ENCODE peak calls at places on chromosome 15, in nine cellular contexts. H is H9; P is OCI-LY7; Y is GM23338; W is esophagus squamous epithelium; L is endodermal cell; K is pancreas; O is CD8-positive, alpha-beta T cell; F is adrenal gland. A is an unnamed sample. For H3K4me1, the result is how much of the 10 kb centered on the place peaks cover.

GRCh38 chr15:51669381-51669780 is 11.9 kb upstream of the SCG3 start:
- DNase-seq in H (no peak), P (no peak), Y (no peak), W (no peak), L (no peak), K (no peak), O (no peak), F (no peak), A (no peak)

GRCh38 chr15:62124953-62125263 is 40.2 kb downstream of the C2CD4B start:
- DNase-seq in H (no peak), P (peak), Y (no peak), W (no peak), L (no peak), K (no peak), O (no peak), F (no peak), A (no peak)

GRCh38 chr15:35211240-35211952 is 126.3 kb upstream of the NANOGP8 start:
- DNase-seq in H (no peak), P (no peak), Y (no peak), W (no peak), L (no peak), K (no peak), O (no peak), F (no peak), A (no peak)

GRCh38 chr15:40511472-40512133 is 40.8 kb downstream of the CHST14 start:
- DNase-seq in H (peak), P (no peak), Y (peak), W (no peak), L (peak), K (peak), O (no peak), F (peak), A (peak)

GRCh38 chr15:68550498-68551295 is 28.1 kb upstream of the CORO2B start:
- DNase-seq in H (peak), P (peak), Y (peak), W (no peak), L (peak), K (peak), O (peak), F (peak), A (peak)

GRCh38 chr15:66184936-66185790 is 68.4 kb downstream of the MEGF11 start:
- DNase-seq in H (peak), P (no peak), Y (no peak), W (no peak), L (peak), K (no peak), O (no peak), F (no peak), A (no peak)

GRCh38 chr15:77411614-77411976 is 8.3 kb downstream of the PEAK1 start:
- DNase-seq in H (no peak), P (no peak), Y (no peak), W (no peak), L (no peak), K (no peak), O (no peak), F (no peak), A (no peak)

GRCh38 chr15:96297783-96298182 is 32.7 kb upstream of the NR2F2 start:
- DNase-seq in H (no peak), P (no peak), Y (no peak), W (no peak), L (no peak), K (no peak), O (no peak), F (no peak), A (no peak)

GRCh38 chr15:72852268-72852667 is 68.7 kb upstream of the ADPGK start:
- DNase-seq in H (no peak), P (no peak), Y (no peak), W (no peak), L (no peak), K (no peak), O (no peak), F (no peak), A (no peak)

GRCh38 chr15:68767833-68768232 is 52.9 kb downstream of the ANP32A start:
- DNase-seq in H (no peak), P (no peak), Y (no peak), W (no peak), L (no peak), K (no peak), O (no peak), F (no peak), A (no peak)

GRCh38 chr15:52288051-52288942 is 7.3 kb downstream of the MYO5C start:
- DNase-seq in H (no peak), P (no peak), Y (no peak), W (no peak), L (no peak), K (peak), O (no peak), F (no peak), A (peak)

GRCh38 chr15:100150906-100151305 is 190.9 kb downstream of the ADAMTS17 start:
- DNase-seq in H (no peak), P (no peak), Y (no peak), W (no peak), L (no peak), K (no peak), O (no peak), F (no peak), A (no peak)

GRCh38 chr15:31326729-31327673 is at the start of gene KLF13:
- DNase-seq in H (no peak), P (no peak), Y (no peak), W (no peak), L (peak), K (peak), O (peak), F (peak), A (peak)

GRCh38 chr15:67109141-67110034 is 44.0 kb downstream of the SMAD3 start:
- DNase-seq in H (no peak), P (peak), Y (peak), W (no peak), L (no peak), K (peak), O (no peak), F (peak), A (no peak)

GRCh38 chr15:49238342-49238741 is 68.3 kb downstream of the GALK2 start:
- DNase-seq in H (no peak), P (no peak), Y (no peak), W (no peak), L (no peak), K (no peak), O (no peak), F (peak), A (no peak)

GRCh38 chr15:34993877-34994276 is 5.8 kb upstream of the ZNF770 start:
- DNase-seq in H (no peak), P (no peak), Y (no peak), W (no peak), L (no peak), K (no peak), O (no peak), F (no peak), A (no peak)

GRCh38 chr15:34708422-34708821 is 46.4 kb downstream of the GJD2 start:
- DNase-seq in H (peak), P (peak), Y (peak), W (no peak), L (no peak), K (no peak), O (no peak), F (peak), A (no peak)

GRCh38 chr15:61764981-61765380 is 295.3 kb downstream of the VPS13C start:
- DNase-seq in H (no peak), P (no peak), Y (peak), W (no peak), L (no peak), K (no peak), O (no peak), F (no peak), A (no peak)

GRCh38 chr15:75029378-75030022 is 6.1 kb downstream of the PPCDC start:
- DNase-seq in H (peak), P (peak), Y (peak), W (peak), L (peak), K (peak), O (peak), F (peak), A (peak)

GRCh38 chr15:70318996-70319465 is 221.3 kb upstream of the TLE3 start:
- DNase-seq in H (no peak), P (no peak), Y (no peak), W (no peak), L (no peak), K (no peak), O (no peak), F (no peak), A (no peak)

GRCh38 chr15:32656091-32656860 is 14.8 kb downstream of the SCG5 start:
- DNase-seq in H (no peak), P (no peak), Y (no peak), W (no peak), L (no peak), K (no peak), O (no peak), F (no peak), A (no peak)

GRCh38 chr15:99265541-99266070 is 14.3 kb downstream of the LRRC28 start:
- DNase-seq in H (no peak), P (no peak), Y (no peak), W (no peak), L (no peak), K (no peak), O (no peak), F (no peak), A (no peak)

GRCh38 chr15:74866090-74866489 is 7.1 kb downstream of the SCAMP2 start:
- DNase-seq in H (no peak), P (no peak), Y (no peak), W (no peak), L (no peak), K (no peak), O (no peak), F (peak), A (no peak)

GRCh38 chr15:90174140-90174891 is 26.8 kb upstream of the SEMA4B start:
- DNase-seq in H (peak), P (no peak), Y (peak), W (no peak), L (no peak), K (peak), O (no peak), F (peak), A (peak)

GRCh38 chr15:67063689-67064606 is 1.5 kb upstream of the SMAD3 start:
- DNase-seq in H (peak), P (no peak), Y (peak), W (no peak), L (peak), K (peak), O (no peak), F (no peak), A (no peak)

GRCh38 chr15:40358492-40359353 is 704 bp downstream of the DISP2 start:
- DNase-seq in H (peak), P (peak), Y (peak), W (no peak), L (no peak), K (no peak), O (peak), F (no peak), A (no peak)

GRCh38 chr15:93862791-93863190 is 368.6 kb upstream of the MCTP2 start:
- DNase-seq in H (no peak), P (no peak), Y (no peak), W (no peak), L (no peak), K (no peak), O (no peak), F (peak), A (peak)

GRCh38 chr15:67824900-67825879 is at the start of gene SKOR1:
- DNase-seq in H (peak), P (no peak), Y (peak), W (no peak), L (peak), K (no peak), O (no peak), F (peak), A (no peak)

GRCh38 chr15:20349774-20350498 is 191.7 kb downstream of the GOLGA6L6 start:
- DNase-seq in H (peak), P (no peak), Y (no peak), W (no peak), L (no peak), K (peak), O (no peak), F (peak), A (no peak)

GRCh38 chr15:28043625-28044520 is 55.2 kb downstream of the OCA2 start:
- DNase-seq in H (no peak), P (no peak), Y (no peak), W (no peak), L (no peak), K (no peak), O (no peak), F (no peak), A (no peak)

GRCh38 chr15:92643849-92644815 is 11.4 kb downstream of the FAM174B start:
- DNase-seq in H (no peak), P (no peak), Y (no peak), W (no peak), L (peak), K (no peak), O (no peak), F (no peak), A (no peak)

DNA sequence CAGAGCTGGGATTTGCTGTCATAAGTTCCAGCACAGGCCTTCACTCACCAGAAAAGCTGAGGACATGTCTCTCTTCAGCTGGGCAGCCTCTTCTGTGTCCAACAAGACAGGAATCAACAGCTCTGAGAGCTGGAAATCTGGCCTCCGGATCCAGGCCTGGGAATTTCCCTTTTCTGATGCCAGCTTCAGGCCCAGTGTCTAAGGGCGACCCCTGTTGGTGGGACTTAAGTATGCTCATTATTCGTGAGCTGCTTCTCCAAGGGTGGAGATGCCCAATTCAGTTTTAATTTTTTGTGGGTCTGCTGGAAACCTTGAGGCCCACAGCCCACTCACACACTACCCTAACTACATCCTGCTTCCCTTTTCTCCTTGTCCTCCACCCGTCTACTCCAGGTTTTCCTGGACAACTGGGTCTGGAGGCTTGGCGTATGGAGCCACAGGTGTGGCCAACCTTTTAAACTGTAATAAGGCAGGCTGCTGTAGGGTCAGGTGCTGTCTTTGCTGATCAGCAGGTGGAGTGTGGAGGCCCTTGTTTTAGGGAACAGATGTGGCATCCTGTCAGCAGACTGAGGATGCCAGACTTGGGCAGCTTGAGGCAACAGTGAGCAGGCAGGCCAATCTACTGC is 2.6 kb upstream of the CEMIP start:
- DNase-seq in H (peak), P (peak), Y (peak), W (no peak), L (peak), K (peak), O (peak), F (peak), A (peak)
- H3K4me1 ChIP-seq in H (under half), P (under half), Y (under half), W (under half), L (under half), K (under half), O (under half), F (under half), A (under half)

DNA sequence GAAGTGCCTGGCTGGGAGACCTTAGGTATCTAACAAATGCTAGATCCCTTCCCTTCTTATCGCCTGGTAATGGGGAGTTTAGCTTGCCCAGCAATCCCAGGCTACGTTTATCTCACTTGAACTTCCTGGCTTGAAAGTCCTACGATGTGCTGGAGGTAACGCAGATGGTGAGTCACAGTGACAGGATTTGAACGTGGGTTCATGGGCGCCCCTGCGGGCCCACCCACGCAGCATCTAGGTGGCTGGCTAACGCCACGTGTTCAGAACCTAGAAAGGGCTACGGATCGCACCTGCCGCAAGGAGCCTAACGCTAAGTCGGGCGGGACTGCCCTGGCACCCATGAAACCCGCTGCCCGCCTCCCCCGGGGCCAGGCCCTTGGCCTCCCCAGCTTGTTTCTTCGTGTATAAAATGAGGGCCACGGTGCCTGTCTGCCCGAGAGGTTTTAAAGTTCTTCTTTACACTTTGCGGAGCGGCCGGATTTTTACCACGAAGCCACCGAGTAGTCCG is 600 bp upstream of the USP3 start:
- DNase-seq in H (peak), P (peak), Y (peak), W (no peak), L (peak), K (peak), O (peak), F (peak), A (peak)
- H3K27ac ChIP-seq in H (no peak), P (peak), Y (no peak), W (peak), L (peak), K (peak), O (peak), F (peak), A (peak)

DNA sequence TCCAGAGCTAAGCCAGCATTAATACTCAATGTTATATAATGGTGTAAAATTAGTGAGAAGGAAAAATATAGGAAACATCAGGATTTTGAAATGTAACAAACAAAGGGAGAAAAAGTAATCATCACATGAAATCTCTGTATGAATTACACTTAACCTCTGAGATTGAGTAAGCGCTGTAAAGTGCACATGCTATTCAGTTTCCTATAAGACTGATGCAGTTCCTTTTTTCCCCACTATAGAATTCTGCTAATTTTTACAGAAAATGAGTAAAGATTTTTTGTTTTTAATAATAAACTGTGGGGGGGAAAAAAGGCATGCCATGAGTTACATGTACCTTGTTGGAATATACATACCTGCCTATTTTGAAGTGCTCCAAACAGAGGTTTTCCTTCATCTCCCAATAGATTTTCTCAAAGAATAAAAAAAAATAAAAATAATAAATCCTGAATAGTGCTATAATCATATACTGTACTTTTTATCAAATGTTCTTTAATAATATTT is 64.0 kb upstream of the TTBK2 start:
- DNase-seq in H (no peak), P (no peak), Y (no peak), W (no peak), L (no peak), K (no peak), O (no peak), F (no peak), A (no peak)
- TF ChIP-seq CTCF in H (peak), P (peak), Y (no peak), W (peak), L (peak), K (no peak), O (no peak), F (no peak), A (no peak)

GRCh38 chr15:89111961-89112340 is 23.7 kb downstream of the ABHD2 start:
- DNase-seq in H (no peak), P (no peak), Y (no peak), W (no peak), L (no peak), K (no peak), O (no peak), F (no peak), A (no peak)

GRCh38 chr15:89113263-89113662 is 25.0 kb downstream of the ABHD2 start:
- DNase-seq in H (no peak), P (no peak), Y (no peak), W (no peak), L (no peak), K (no peak), O (no peak), F (no peak), A (no peak)

GRCh38 chr15:89110060-89110459 is 21.8 kb downstream of the ABHD2 start:
- DNase-seq in H (no peak), P (no peak), Y (no peak), W (no peak), L (no peak), K (no peak), O (no peak), F (no peak), A (no peak)

GRCh38 chr15:89112341-89112971 is 24.2 kb downstream of the ABHD2 start:
- DNase-seq in H (no peak), P (no peak), Y (no peak), W (no peak), L (no peak), K (peak), O (no peak), F (peak), A (no peak)

DNA sequence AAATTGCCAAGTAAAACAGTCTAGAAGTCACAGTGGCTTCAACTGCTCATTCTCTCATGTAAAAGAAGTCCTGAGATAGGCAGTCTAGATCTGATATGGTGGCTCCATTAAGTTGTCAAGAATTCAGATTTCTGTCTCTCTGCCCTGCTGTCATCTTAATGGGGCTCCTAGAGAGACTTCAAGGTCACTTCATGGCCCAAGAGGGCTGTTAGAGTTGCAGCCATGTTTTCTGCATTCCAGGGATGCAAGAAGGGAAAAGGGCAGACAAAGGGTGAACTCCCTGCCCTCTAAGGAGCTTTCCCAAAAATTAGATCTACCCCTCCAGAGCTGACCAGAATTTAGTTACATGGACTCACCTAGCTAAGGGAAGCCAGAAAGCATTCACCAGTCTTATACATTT is 23.1 kb downstream of the ABHD2 start:
- DNase-seq in H (no peak), P (no peak), Y (no peak), W (no peak), L (no peak), K (no peak), O (no peak), F (no peak), A (no peak)
- H3K4me1 ChIP-seq in H (under half), P (under half), Y (under half), W (under half), L (under half), K (under half), O (under half), F (half or more), A (under half)

GRCh38 chr15:63972801-63973200 is 73.5 kb downstream of the DAPK2 start:
- DNase-seq in H (peak), P (no peak), Y (peak), W (no peak), L (peak), K (no peak), O (no peak), F (no peak), A (no peak)
- H3K27ac ChIP-seq in H (no peak), P (no peak), Y (peak), W (no peak), L (no peak), K (no peak), O (no peak), F (no peak), A (peak)

DNA sequence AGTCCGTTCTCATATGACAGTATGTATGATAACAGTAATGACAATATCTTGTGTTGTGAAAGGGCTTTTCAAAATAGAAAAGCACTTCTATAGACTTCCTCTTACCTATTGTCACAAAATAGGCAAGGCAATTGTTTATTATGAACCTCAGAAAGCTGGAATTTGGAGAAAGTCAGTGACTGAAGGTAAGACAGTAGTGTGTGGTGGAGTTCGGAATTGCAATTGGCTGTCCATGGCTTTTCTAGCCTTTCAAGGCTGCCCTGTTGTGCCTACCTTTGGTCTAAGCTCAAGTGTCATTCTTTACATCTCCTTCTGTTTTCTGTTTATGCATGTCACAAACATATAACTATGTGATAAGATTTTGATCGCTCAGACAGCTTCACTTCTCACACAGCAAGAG is 219.3 kb upstream of the NR2E3 start:
- DNase-seq in H (no peak), P (no peak), Y (peak), W (no peak), L (no peak), K (no peak), O (no peak), F (no peak), A (no peak)
- TF ChIP-seq CTCF in H (peak), P (no peak), Y (no peak), W (peak), L (peak), K (no peak), O (no peak), F (peak), A (no peak)

A was measured in lung.